ENCODE peak calls at places on chromosome 15, in seven cellular contexts. One of them, this sample, is unnamed.

GRCh38 chr15:70584838-70585706 is 178.3 kb downstream of the UACA start:
- DNase-seq in AG09319: no peak
- DNase-seq in astrocyte of the cerebellum: no peak
- DNase-seq in CD8-positive, alpha-beta T cell: peak
- DNase-seq in left ventricle myocardium inferior: no peak
- DNase-seq in right atrium auricular region: no peak
- DNase-seq in osteocyte: no peak
- DNase-seq in this sample: peak

GRCh38 chr15:33098082-33099058 is 96.1 kb downstream of the FMN1 start:
- DNase-seq in AG09319: peak
- DNase-seq in astrocyte of the cerebellum: peak
- DNase-seq in CD8-positive, alpha-beta T cell: no peak
- DNase-seq in left ventricle myocardium inferior: no peak
- DNase-seq in right atrium auricular region: no peak
- DNase-seq in osteocyte: no peak
- DNase-seq in this sample: peak

GRCh38 chr15:96553006-96553405 is 222.5 kb downstream of the NR2F2 start:
- DNase-seq in AG09319: no peak
- DNase-seq in astrocyte of the cerebellum: no peak
- DNase-seq in CD8-positive, alpha-beta T cell: no peak
- DNase-seq in left ventricle myocardium inferior: no peak
- DNase-seq in right atrium auricular region: no peak
- DNase-seq in osteocyte: no peak
- DNase-seq in this sample: peak

GRCh38 chr15:88031461-88031860 is 225.1 kb downstream of the NTRK3 start:
- DNase-seq in AG09319: no peak
- DNase-seq in astrocyte of the cerebellum: no peak
- DNase-seq in CD8-positive, alpha-beta T cell: no peak
- DNase-seq in left ventricle myocardium inferior: no peak
- DNase-seq in right atrium auricular region: no peak
- DNase-seq in osteocyte: no peak
- DNase-seq in this sample: no peak

GRCh38 chr15:33021806-33022389 is 172.6 kb downstream of the FMN1 start:
- DNase-seq in AG09319: no peak
- DNase-seq in astrocyte of the cerebellum: peak
- DNase-seq in CD8-positive, alpha-beta T cell: no peak
- DNase-seq in left ventricle myocardium inferior: no peak
- DNase-seq in right atrium auricular region: no peak
- DNase-seq in osteocyte: no peak
- DNase-seq in this sample: peak

GRCh38 chr15:66035901-66036300 is 166.6 kb downstream of the RAB11A start:
- DNase-seq in AG09319: no peak
- DNase-seq in astrocyte of the cerebellum: no peak
- DNase-seq in CD8-positive, alpha-beta T cell: no peak
- DNase-seq in left ventricle myocardium inferior: no peak
- DNase-seq in right atrium auricular region: no peak
- DNase-seq in osteocyte: no peak
- DNase-seq in this sample: no peak

GRCh38 chr15:60006203-60006782 is 2.2 kb downstream of the FOXB1 start:
- DNase-seq in AG09319: no peak
- DNase-seq in astrocyte of the cerebellum: no peak
- DNase-seq in CD8-positive, alpha-beta T cell: peak
- DNase-seq in left ventricle myocardium inferior: no peak
- DNase-seq in right atrium auricular region: no peak
- DNase-seq in osteocyte: no peak
- DNase-seq in this sample: no peak

GRCh38 chr15:93173369-93173768 is 84.4 kb upstream of the RGMA start:
- DNase-seq in AG09319: no peak
- DNase-seq in astrocyte of the cerebellum: peak
- DNase-seq in CD8-positive, alpha-beta T cell: no peak
- DNase-seq in left ventricle myocardium inferior: no peak
- DNase-seq in right atrium auricular region: no peak
- DNase-seq in osteocyte: no peak
- DNase-seq in this sample: peak

GRCh38 chr15:99440551-99441426 is 125.0 kb upstream of the MEF2A start:
- DNase-seq in AG09319: no peak
- DNase-seq in astrocyte of the cerebellum: no peak
- DNase-seq in CD8-positive, alpha-beta T cell: no peak
- DNase-seq in left ventricle myocardium inferior: no peak
- DNase-seq in right atrium auricular region: peak
- DNase-seq in osteocyte: peak
- DNase-seq in this sample: no peak

GRCh38 chr15:62163847-62164499 is 1.1 kb downstream of the C2CD4B start:
- DNase-seq in AG09319: no peak
- DNase-seq in astrocyte of the cerebellum: no peak
- DNase-seq in CD8-positive, alpha-beta T cell: no peak
- DNase-seq in left ventricle myocardium inferior: peak
- DNase-seq in right atrium auricular region: no peak
- DNase-seq in osteocyte: no peak
- DNase-seq in this sample: no peak

GRCh38 chr15:88835646-88836045 is 32.4 kb downstream of the ACAN start:
- DNase-seq in AG09319: no peak
- DNase-seq in astrocyte of the cerebellum: no peak
- DNase-seq in CD8-positive, alpha-beta T cell: no peak
- DNase-seq in left ventricle myocardium inferior: no peak
- DNase-seq in right atrium auricular region: no peak
- DNase-seq in osteocyte: no peak
- DNase-seq in this sample: peak

GRCh38 chr15:57440167-57440566 is 63.9 kb downstream of the CGNL1 start:
- DNase-seq in AG09319: no peak
- DNase-seq in astrocyte of the cerebellum: peak
- DNase-seq in CD8-positive, alpha-beta T cell: no peak
- DNase-seq in left ventricle myocardium inferior: no peak
- DNase-seq in right atrium auricular region: no peak
- DNase-seq in osteocyte: no peak
- DNase-seq in this sample: no peak

GRCh38 chr15:100768501-100768931 is 111.1 kb upstream of the ALDH1A3 start:
- DNase-seq in AG09319: no peak
- DNase-seq in astrocyte of the cerebellum: no peak
- DNase-seq in CD8-positive, alpha-beta T cell: no peak
- DNase-seq in left ventricle myocardium inferior: no peak
- DNase-seq in right atrium auricular region: peak
- DNase-seq in osteocyte: peak
- DNase-seq in this sample: no peak

GRCh38 chr15:57920916-57921315 is 144.6 kb downstream of the ALDH1A2 start:
- DNase-seq in AG09319: no peak
- DNase-seq in astrocyte of the cerebellum: no peak
- DNase-seq in CD8-positive, alpha-beta T cell: no peak
- DNase-seq in left ventricle myocardium inferior: no peak
- DNase-seq in right atrium auricular region: no peak
- DNase-seq in osteocyte: no peak
- DNase-seq in this sample: no peak

GRCh38 chr15:63048115-63048985 is 5.8 kb downstream of the TPM1 start:
- DNase-seq in AG09319: peak
- DNase-seq in astrocyte of the cerebellum: peak
- DNase-seq in CD8-positive, alpha-beta T cell: peak
- DNase-seq in left ventricle myocardium inferior: peak
- DNase-seq in right atrium auricular region: peak
- DNase-seq in osteocyte: peak
- DNase-seq in this sample: peak

GRCh38 chr15:57540736-57541135 is 51.0 kb upstream of the MYZAP start:
- DNase-seq in AG09319: no peak
- DNase-seq in astrocyte of the cerebellum: no peak
- DNase-seq in CD8-positive, alpha-beta T cell: no peak
- DNase-seq in left ventricle myocardium inferior: no peak
- DNase-seq in right atrium auricular region: no peak
- DNase-seq in osteocyte: no peak
- DNase-seq in this sample: no peak

GRCh38 chr15:67146875-67147381 is 81.5 kb downstream of the SMAD3 start:
- DNase-seq in AG09319: no peak
- DNase-seq in astrocyte of the cerebellum: peak
- DNase-seq in CD8-positive, alpha-beta T cell: no peak
- DNase-seq in left ventricle myocardium inferior: no peak
- DNase-seq in right atrium auricular region: no peak
- DNase-seq in osteocyte: no peak
- DNase-seq in this sample: peak

GRCh38 chr15:48775556-48775955 is 35.3 kb downstream of the CEP152 start:
- DNase-seq in AG09319: no peak
- DNase-seq in astrocyte of the cerebellum: no peak
- DNase-seq in CD8-positive, alpha-beta T cell: no peak
- DNase-seq in left ventricle myocardium inferior: no peak
- DNase-seq in right atrium auricular region: no peak
- DNase-seq in osteocyte: no peak
- DNase-seq in this sample: no peak

GRCh38 chr15:52124270-52124878 is 11.8 kb upstream of the BCL2L10 start:
- DNase-seq in AG09319: no peak
- DNase-seq in astrocyte of the cerebellum: no peak
- DNase-seq in CD8-positive, alpha-beta T cell: no peak
- DNase-seq in left ventricle myocardium inferior: no peak
- DNase-seq in right atrium auricular region: no peak
- DNase-seq in osteocyte: no peak
- DNase-seq in this sample: peak

GRCh38 chr15:78405336-78405924 is 32.6 kb upstream of the IREB2 start:
- DNase-seq in AG09319: no peak
- DNase-seq in astrocyte of the cerebellum: no peak
- DNase-seq in CD8-positive, alpha-beta T cell: no peak
- DNase-seq in left ventricle myocardium inferior: no peak
- DNase-seq in right atrium auricular region: no peak
- DNase-seq in osteocyte: no peak
- DNase-seq in this sample: no peak

GRCh38 chr15:88257311-88257901 is 867 bp upstream of the NTRK3 start:
- DNase-seq in AG09319: no peak
- DNase-seq in astrocyte of the cerebellum: no peak
- DNase-seq in CD8-positive, alpha-beta T cell: no peak
- DNase-seq in left ventricle myocardium inferior: no peak
- DNase-seq in right atrium auricular region: no peak
- DNase-seq in osteocyte: no peak
- DNase-seq in this sample: no peak

GRCh38 chr15:75666823-75667501 is 19.2 kb downstream of the SNX33 start:
- DNase-seq in AG09319: peak
- DNase-seq in astrocyte of the cerebellum: peak
- DNase-seq in CD8-positive, alpha-beta T cell: no peak
- DNase-seq in left ventricle myocardium inferior: peak
- DNase-seq in right atrium auricular region: peak
- DNase-seq in osteocyte: peak
- DNase-seq in this sample: peak

GRCh38 chr15:55588070-55588817 is at the start of gene PYGO1:
- DNase-seq in AG09319: peak
- DNase-seq in astrocyte of the cerebellum: peak
- DNase-seq in CD8-positive, alpha-beta T cell: no peak
- DNase-seq in left ventricle myocardium inferior: peak
- DNase-seq in right atrium auricular region: no peak
- DNase-seq in osteocyte: peak
- DNase-seq in this sample: peak
- TF ChIP-seq CTCF in AG09319: no peak
- TF ChIP-seq CTCF in astrocyte of the cerebellum: no peak
- TF ChIP-seq CTCF in CD8-positive, alpha-beta T cell: no peak
- TF ChIP-seq CTCF in left ventricle myocardium inferior: no peak
- TF ChIP-seq CTCF in right atrium auricular region: peak
- TF ChIP-seq CTCF in osteocyte: no peak
- TF ChIP-seq CTCF in this sample: no peak

GRCh38 chr15:79769933-79770332 is 126.9 kb downstream of the MTHFS start:
- DNase-seq in AG09319: no peak
- DNase-seq in astrocyte of the cerebellum: no peak
- DNase-seq in CD8-positive, alpha-beta T cell: no peak
- DNase-seq in left ventricle myocardium inferior: no peak
- DNase-seq in right atrium auricular region: no peak
- DNase-seq in osteocyte: peak
- DNase-seq in this sample: no peak

DNA sequence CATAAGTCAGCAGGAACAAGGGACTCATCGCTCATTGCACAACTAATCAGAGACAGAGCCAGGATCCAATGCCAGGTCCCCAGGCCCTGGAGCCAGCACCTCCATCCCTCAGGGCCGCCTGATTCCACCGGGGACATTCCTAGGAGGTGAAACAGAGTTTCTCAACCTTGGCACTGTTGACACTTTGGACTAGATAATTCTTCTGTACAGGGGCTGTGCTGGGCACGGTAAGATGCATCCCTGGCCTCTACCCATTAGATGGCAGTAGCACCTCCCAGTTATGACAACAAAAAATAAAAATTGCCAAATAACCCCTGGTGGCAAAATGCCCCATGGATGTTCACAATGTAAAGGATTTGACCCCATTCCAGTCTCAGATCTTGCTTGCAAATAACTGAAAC is 127.7 kb downstream of the MTHFS start:
- DNase-seq in AG09319: no peak
- DNase-seq in astrocyte of the cerebellum: no peak
- DNase-seq in CD8-positive, alpha-beta T cell: no peak
- DNase-seq in left ventricle myocardium inferior: no peak
- DNase-seq in right atrium auricular region: no peak
- DNase-seq in osteocyte: peak
- DNase-seq in this sample: peak
- TF ChIP-seq CTCF in AG09319: peak
- TF ChIP-seq CTCF in astrocyte of the cerebellum: peak
- TF ChIP-seq CTCF in CD8-positive, alpha-beta T cell: no peak
- TF ChIP-seq CTCF in left ventricle myocardium inferior: peak
- TF ChIP-seq CTCF in right atrium auricular region: peak
- TF ChIP-seq CTCF in osteocyte: peak
- TF ChIP-seq CTCF in this sample: peak

DNA sequence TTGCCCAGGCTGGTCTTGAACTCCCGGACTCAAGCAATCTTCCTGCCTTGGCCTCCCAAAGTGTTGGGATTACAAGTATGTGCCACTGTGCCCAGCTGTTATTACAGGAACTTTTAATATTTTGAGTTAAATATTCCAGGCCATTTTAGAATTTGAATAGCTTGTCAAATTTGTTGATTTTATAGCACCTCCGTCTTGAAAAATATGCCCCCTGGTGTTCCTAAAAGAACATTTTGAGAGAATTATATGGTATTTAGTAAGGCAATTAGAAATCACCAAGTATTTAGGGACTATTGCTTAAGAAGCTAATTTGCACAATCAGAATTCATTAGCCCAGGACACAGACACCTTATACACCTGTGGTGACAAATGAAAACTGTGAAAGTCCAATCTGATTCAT is 23.7 kb downstream of the PDE8A start:
- DNase-seq in AG09319: no peak
- DNase-seq in astrocyte of the cerebellum: no peak
- DNase-seq in CD8-positive, alpha-beta T cell: no peak
- DNase-seq in left ventricle myocardium inferior: no peak
- DNase-seq in right atrium auricular region: no peak
- DNase-seq in osteocyte: no peak
- DNase-seq in this sample: no peak
- TF ChIP-seq CTCF in AG09319: no peak
- TF ChIP-seq CTCF in astrocyte of the cerebellum: no peak
- TF ChIP-seq CTCF in CD8-positive, alpha-beta T cell: no peak
- TF ChIP-seq CTCF in left ventricle myocardium inferior: no peak
- TF ChIP-seq CTCF in right atrium auricular region: no peak
- TF ChIP-seq CTCF in osteocyte: peak
- TF ChIP-seq CTCF in this sample: peak

DNA sequence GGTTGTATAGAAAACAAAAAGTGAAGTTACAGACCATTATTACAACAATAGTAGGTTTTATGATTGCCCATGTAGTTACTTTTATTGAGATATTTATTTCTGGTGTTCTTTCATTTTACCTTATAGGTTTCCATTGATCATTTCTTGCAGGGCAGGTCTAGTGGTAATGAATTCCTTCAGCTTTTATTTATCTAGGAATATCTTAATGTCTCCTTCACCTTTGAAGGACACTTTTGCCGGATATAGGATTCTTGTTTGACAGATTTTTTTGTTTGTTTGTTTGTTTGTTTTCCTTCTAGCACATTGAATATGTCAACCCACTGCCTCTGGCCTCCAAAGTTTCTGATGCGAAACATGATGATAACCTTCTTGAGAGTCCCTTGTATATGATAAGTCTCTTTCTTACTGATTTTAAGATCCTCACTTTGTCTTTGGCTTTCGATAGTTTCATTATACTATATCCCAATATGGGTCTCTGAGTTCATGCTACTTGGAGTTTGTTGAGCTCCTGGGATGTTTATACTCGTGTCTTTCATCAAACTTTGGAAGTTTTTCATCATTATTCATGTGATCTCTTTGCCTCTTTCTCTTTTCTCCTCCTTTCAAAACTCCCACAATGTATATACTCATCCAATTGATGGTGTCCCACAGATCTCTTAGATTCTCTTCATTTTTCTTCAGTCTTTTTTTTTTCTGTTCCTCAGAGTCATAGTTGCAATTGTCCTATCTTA is 62.8 kb downstream of the GLCE start:
- DNase-seq in AG09319: no peak
- DNase-seq in astrocyte of the cerebellum: no peak
- DNase-seq in CD8-positive, alpha-beta T cell: no peak
- DNase-seq in left ventricle myocardium inferior: no peak
- DNase-seq in right atrium auricular region: no peak
- DNase-seq in osteocyte: no peak
- DNase-seq in this sample: no peak
- TF ChIP-seq CTCF in AG09319: no peak
- TF ChIP-seq CTCF in astrocyte of the cerebellum: no peak
- TF ChIP-seq CTCF in CD8-positive, alpha-beta T cell: no peak
- TF ChIP-seq CTCF in left ventricle myocardium inferior: no peak
- TF ChIP-seq CTCF in right atrium auricular region: no peak
- TF ChIP-seq CTCF in osteocyte: no peak
- TF ChIP-seq CTCF in this sample: no peak

This sample was measured in HFFc6.